ENCODE peak calls at places on chromosomes 5 and 9, in ten cellular contexts. E, W, L, H, F, N, K, B, R and A are unnamed samples.

GRCh38 chr5:62593331-62593730 is 14.7 kb downstream of the LRRC70 start:
- DNase-seq in B (no peak), F (no peak), L (no peak), H (no peak), W (no peak), K (no peak), R (no peak), E (no peak), N (peak), A (no peak)

GRCh38 chr5:139968547-139969261 is 74.4 kb downstream of the NRG2 start:
- DNase-seq in L (peak), R (peak), F (peak), H (peak), E (peak), B (peak), W (peak), N (peak), K (peak), A (peak)

GRCh38 chr9:114317665-114318357 is 5.1 kb upstream of the ORM1 start:
- DNase-seq in B (no peak), H (no peak), L (no peak), N (peak), E (no peak), W (no peak), K (no peak), R (no peak), F (peak), A (no peak)

GRCh38 chr5:176629853-176630680 is at the start of the genes EIF4E1B and SNCB:
- DNase-seq in L (peak), K (no peak), E (peak), H (peak), W (no peak), R (peak), F (no peak), N (no peak), B (peak), A (peak)

GRCh38 chr9:117314021-117314420 is 100.8 kb downstream of the ASTN2 start:
- DNase-seq in R (no peak), W (no peak), F (no peak), H (no peak), N (no peak), B (no peak), E (no peak), L (no peak), K (no peak), A (no peak)

GRCh38 chr5:95822408-95823240 is at the start of gene GLRX:
- DNase-seq in H (peak), E (peak), L (peak), R (peak), W (peak), K (no peak), N (peak), F (peak), B (no peak), A (peak)

GRCh38 chr9:107425110-107426025 is 64.2 kb downstream of the KLF4 start:
- DNase-seq in W (peak), R (peak), K (peak), F (peak), L (peak), B (peak), H (peak), E (peak), N (peak), A (no peak)

GRCh38 chr5:127041571-127041970 is 11.2 kb upstream of the MARCHF3 start:
- DNase-seq in E (no peak), L (peak), H (no peak), K (no peak), B (no peak), W (no peak), R (no peak), F (no peak), N (peak), A (no peak)

GRCh38 chr9:129236441-129237145 is 58.5 kb upstream of the IER5L start:
- DNase-seq in N (no peak), E (peak), B (no peak), H (no peak), R (no peak), F (no peak), W (no peak), K (no peak), L (peak), A (no peak)

GRCh38 chr5:135102716-135103696 is 69.0 kb upstream of the PITX1 start:
- DNase-seq in K (no peak), B (no peak), E (no peak), W (no peak), N (no peak), F (no peak), H (no peak), L (no peak), R (no peak), A (no peak)

GRCh38 chr9:95045751-95046150 is 271.8 kb downstream of the FANCC start:
- DNase-seq in K (no peak), N (no peak), B (no peak), L (no peak), E (no peak), W (no peak), H (no peak), F (no peak), R (no peak), A (no peak)

GRCh38 chr5:18305288-18305899 is 671.1 kb downstream of the TAF11L14 start:
- DNase-seq in F (no peak), L (peak), N (peak), W (no peak), H (peak), E (no peak), K (no peak), R (peak), B (no peak), A (peak)

GRCh38 chr9:97911528-97911927 is 10.8 kb downstream of the TRMO start:
- DNase-seq in K (no peak), E (no peak), B (no peak), F (no peak), N (no peak), R (no peak), H (no peak), L (no peak), W (no peak), A (no peak)